ENCODE peak calls at places on chromosome 4, in four cellular contexts. One of them, this sample, is unnamed.
A peak's percentile ranks its signal among the peaks of the same experiment; 100 is the strongest.

GRCh38 chr4:7461171-7461570 is 26.4 kb upstream of the PSAPL1 start:
- DNase-seq in iPS-NIHi11: peak; percentile 68
- DNase-seq in naive thymus-derived CD4-positive, alpha-beta T cell: no peak
- DNase-seq in OCI-LY7: no peak
- DNase-seq in this sample: no peak

GRCh38 chr4:37985730-37986275 is 25.6 kb downstream of the PTTG2 start:
- DNase-seq in iPS-NIHi11: no peak
- DNase-seq in naive thymus-derived CD4-positive, alpha-beta T cell: no peak
- DNase-seq in OCI-LY7: no peak
- DNase-seq in this sample: no peak

GRCh38 chr4:145044341-145044740 is 53.7 kb downstream of the ANAPC10 start:
- DNase-seq in iPS-NIHi11: no peak
- DNase-seq in naive thymus-derived CD4-positive, alpha-beta T cell: no peak
- DNase-seq in OCI-LY7: no peak
- DNase-seq in this sample: peak; percentile 70

GRCh38 chr4:102344520-102344954 is 745 bp downstream of the SLC39A8 start:
- DNase-seq in iPS-NIHi11: peak; percentile 73
- DNase-seq in naive thymus-derived CD4-positive, alpha-beta T cell: peak; percentile 79
- DNase-seq in OCI-LY7: peak; percentile 76
- DNase-seq in this sample: peak; percentile 48

GRCh38 chr4:23788027-23788426 is 101.8 kb downstream of the PPARGC1A start:
- DNase-seq in iPS-NIHi11: no peak
- DNase-seq in naive thymus-derived CD4-positive, alpha-beta T cell: no peak
- DNase-seq in OCI-LY7: no peak
- DNase-seq in this sample: no peak

GRCh38 chr4:166324321-166324720 is 451.3 kb downstream of the TLL1 start:
- DNase-seq in iPS-NIHi11: peak; percentile 26
- DNase-seq in naive thymus-derived CD4-positive, alpha-beta T cell: no peak
- DNase-seq in OCI-LY7: peak; percentile 6
- DNase-seq in this sample: no peak

GRCh38 chr4:128416921-128417320 is 129.3 kb upstream of the PGRMC2 start:
- DNase-seq in iPS-NIHi11: no peak
- DNase-seq in naive thymus-derived CD4-positive, alpha-beta T cell: no peak
- DNase-seq in OCI-LY7: no peak
- DNase-seq in this sample: no peak

GRCh38 chr4:8609824-8610350 is 17.3 kb downstream of the CPZ start:
- DNase-seq in iPS-NIHi11: no peak
- DNase-seq in naive thymus-derived CD4-positive, alpha-beta T cell: no peak
- DNase-seq in OCI-LY7: no peak
- DNase-seq in this sample: no peak

GRCh38 chr4:189507060-189507459 is 433.6 kb upstream of the FRG1 start:
- DNase-seq in iPS-NIHi11: no peak
- DNase-seq in naive thymus-derived CD4-positive, alpha-beta T cell: no peak
- DNase-seq in OCI-LY7: no peak
- DNase-seq in this sample: no peak

GRCh38 chr4:1584498-1584897 is 99.6 kb downstream of the FAM53A start:
- DNase-seq in iPS-NIHi11: no peak
- DNase-seq in naive thymus-derived CD4-positive, alpha-beta T cell: no peak
- DNase-seq in OCI-LY7: no peak
- DNase-seq in this sample: no peak

GRCh38 chr4:167176723-167177367 is 57.4 kb downstream of the SPOCK3 start:
- DNase-seq in iPS-NIHi11: no peak
- DNase-seq in naive thymus-derived CD4-positive, alpha-beta T cell: no peak
- DNase-seq in OCI-LY7: no peak
- DNase-seq in this sample: no peak

GRCh38 chr4:128879971-128880370 is 70.5 kb downstream of the JADE1 start:
- DNase-seq in iPS-NIHi11: no peak
- DNase-seq in naive thymus-derived CD4-positive, alpha-beta T cell: no peak
- DNase-seq in OCI-LY7: no peak
- DNase-seq in this sample: no peak

GRCh38 chr4:118964891-118965411 is 76.3 kb downstream of the SYNPO2 start:
- DNase-seq in iPS-NIHi11: no peak
- DNase-seq in naive thymus-derived CD4-positive, alpha-beta T cell: no peak
- DNase-seq in OCI-LY7: no peak
- DNase-seq in this sample: peak; percentile 64

GRCh38 chr4:164977243-164978164 is at the start of gene TRIM61:
- DNase-seq in iPS-NIHi11: peak; percentile 21
- DNase-seq in naive thymus-derived CD4-positive, alpha-beta T cell: peak; percentile 73
- DNase-seq in OCI-LY7: peak; percentile 91
- DNase-seq in this sample: peak; percentile 15

GRCh38 chr4:145533011-145533410 is 51.4 kb downstream of the SMAD1 start:
- DNase-seq in iPS-NIHi11: no peak
- DNase-seq in naive thymus-derived CD4-positive, alpha-beta T cell: no peak
- DNase-seq in OCI-LY7: no peak
- DNase-seq in this sample: peak; percentile 34

GRCh38 chr4:83386931-83387897 is 52.6 kb upstream of the HPSE start:
- DNase-seq in iPS-NIHi11: peak; percentile 41
- DNase-seq in naive thymus-derived CD4-positive, alpha-beta T cell: no peak
- DNase-seq in OCI-LY7: no peak
- DNase-seq in this sample: no peak

GRCh38 chr4:40289366-40290188 is 45.6 kb upstream of the CHRNA9 start:
- DNase-seq in iPS-NIHi11: no peak
- DNase-seq in naive thymus-derived CD4-positive, alpha-beta T cell: peak; percentile 38
- DNase-seq in OCI-LY7: no peak
- DNase-seq in this sample: peak; percentile 35

GRCh38 chr4:139904406-139904805 is 238.8 kb downstream of the MGST2 start:
- DNase-seq in iPS-NIHi11: no peak
- DNase-seq in naive thymus-derived CD4-positive, alpha-beta T cell: no peak
- DNase-seq in OCI-LY7: no peak
- DNase-seq in this sample: no peak

GRCh38 chr4:184416913-184417734 is 57.2 kb downstream of the IRF2 start:
- DNase-seq in iPS-NIHi11: no peak
- DNase-seq in naive thymus-derived CD4-positive, alpha-beta T cell: peak; percentile 46
- DNase-seq in OCI-LY7: peak; percentile 59
- DNase-seq in this sample: no peak

GRCh38 chr4:147546341-147546740 is 65.4 kb downstream of the EDNRA start:
- DNase-seq in iPS-NIHi11: no peak
- DNase-seq in naive thymus-derived CD4-positive, alpha-beta T cell: no peak
- DNase-seq in OCI-LY7: no peak
- DNase-seq in this sample: peak; percentile 96

GRCh38 chr4:82436130-82436529 is 5.7 kb downstream of the ENOPH1 start:
- DNase-seq in iPS-NIHi11: no peak
- DNase-seq in naive thymus-derived CD4-positive, alpha-beta T cell: no peak
- DNase-seq in OCI-LY7: no peak
- DNase-seq in this sample: no peak

GRCh38 chr4:139603576-139604387 is 47.8 kb upstream of the SETD7 start:
- DNase-seq in iPS-NIHi11: peak; percentile 55
- DNase-seq in naive thymus-derived CD4-positive, alpha-beta T cell: no peak
- DNase-seq in OCI-LY7: peak; percentile 64
- DNase-seq in this sample: peak; percentile 45

GRCh38 chr4:11650801-11651596 is 222.3 kb upstream of the HS3ST1 start:
- DNase-seq in iPS-NIHi11: no peak
- DNase-seq in naive thymus-derived CD4-positive, alpha-beta T cell: no peak
- DNase-seq in OCI-LY7: no peak
- DNase-seq in this sample: peak; percentile 63

GRCh38 chr4:122775987-122776836 is 43.7 kb downstream of the BBS12 start:
- DNase-seq in iPS-NIHi11: no peak
- DNase-seq in naive thymus-derived CD4-positive, alpha-beta T cell: no peak
- DNase-seq in OCI-LY7: no peak
- DNase-seq in this sample: no peak

GRCh38 chr4:184097240-184097619 is 120.4 kb downstream of the ENPP6 start:
- DNase-seq in iPS-NIHi11: peak; percentile 77
- DNase-seq in naive thymus-derived CD4-positive, alpha-beta T cell: peak; percentile 40
- DNase-seq in OCI-LY7: no peak
- DNase-seq in this sample: no peak

GRCh38 chr4:176671532-176671931 is 121.2 kb downstream of the VEGFC start:
- DNase-seq in iPS-NIHi11: no peak
- DNase-seq in naive thymus-derived CD4-positive, alpha-beta T cell: no peak
- DNase-seq in OCI-LY7: no peak
- DNase-seq in this sample: no peak

GRCh38 chr4:125780159-125780558 is 465.4 kb downstream of the FAT4 start:
- DNase-seq in iPS-NIHi11: no peak
- DNase-seq in naive thymus-derived CD4-positive, alpha-beta T cell: no peak
- DNase-seq in OCI-LY7: no peak
- DNase-seq in this sample: peak; percentile 4

GRCh38 chr4:14269824-14270223 is 642.3 kb upstream of the BOD1L1 start:
- DNase-seq in iPS-NIHi11: no peak
- DNase-seq in naive thymus-derived CD4-positive, alpha-beta T cell: no peak
- DNase-seq in OCI-LY7: no peak
- DNase-seq in this sample: no peak

GRCh38 chr4:127968565-127968964 is 3.4 kb downstream of the ABHD18 start:
- DNase-seq in iPS-NIHi11: no peak
- DNase-seq in naive thymus-derived CD4-positive, alpha-beta T cell: no peak
- DNase-seq in OCI-LY7: no peak
- DNase-seq in this sample: no peak

GRCh38 chr4:117134386-117134785 is 49.0 kb upstream of the TRAM1L1 start:
- DNase-seq in iPS-NIHi11: peak; percentile 60
- DNase-seq in naive thymus-derived CD4-positive, alpha-beta T cell: no peak
- DNase-seq in OCI-LY7: no peak
- DNase-seq in this sample: peak; percentile 85

GRCh38 chr4:188714907-188715306 is 575.7 kb downstream of the TRIML1 start:
- DNase-seq in iPS-NIHi11: no peak
- DNase-seq in naive thymus-derived CD4-positive, alpha-beta T cell: no peak
- DNase-seq in OCI-LY7: no peak
- DNase-seq in this sample: peak; percentile 14

GRCh38 chr4:24140892-24141291 is 251.0 kb upstream of the PPARGC1A start:
- DNase-seq in iPS-NIHi11: no peak
- DNase-seq in naive thymus-derived CD4-positive, alpha-beta T cell: no peak
- DNase-seq in OCI-LY7: no peak
- DNase-seq in this sample: no peak

GRCh38 chr4:184740965-184741364 is 7.1 kb upstream of the CENPU start:
- DNase-seq in iPS-NIHi11: no peak
- DNase-seq in naive thymus-derived CD4-positive, alpha-beta T cell: no peak
- DNase-seq in OCI-LY7: no peak
- DNase-seq in this sample: no peak

GRCh38 chr4:81030061-81030616 is 369 bp upstream of the BMP3 start:
- DNase-seq in iPS-NIHi11: peak; percentile 61
- DNase-seq in naive thymus-derived CD4-positive, alpha-beta T cell: no peak
- DNase-seq in OCI-LY7: peak; percentile 82
- DNase-seq in this sample: no peak

GRCh38 chr4:185775792-185776555 is 36.0 kb downstream of the SORBS2 start:
- DNase-seq in iPS-NIHi11: no peak
- DNase-seq in naive thymus-derived CD4-positive, alpha-beta T cell: no peak
- DNase-seq in OCI-LY7: no peak
- DNase-seq in this sample: no peak

GRCh38 chr4:60019180-60019579 is 1180.9 kb upstream of the ADGRL3 start:
- DNase-seq in iPS-NIHi11: no peak
- DNase-seq in naive thymus-derived CD4-positive, alpha-beta T cell: no peak
- DNase-seq in OCI-LY7: no peak
- DNase-seq in this sample: no peak

GRCh38 chr4:71065991-71066390 is 72.5 kb downstream of the DCK start:
- DNase-seq in iPS-NIHi11: no peak
- DNase-seq in naive thymus-derived CD4-positive, alpha-beta T cell: no peak
- DNase-seq in OCI-LY7: no peak
- DNase-seq in this sample: no peak